ENCODE peak calls at places on chromosomes 12 and 14, in five cellular contexts. A is thoracic aorta, H is IMR-90, L is bronchial epithelial cell, R is K562. M is an unnamed sample.

GRCh38 chr12:91704446-91704845 is 441.2 kb downstream of the BTG1 start:
- DNase-seq in A (no peak), H (peak), L (peak), R (no peak), M (peak)

GRCh38 chr12:118714051-118714460 is 267.3 kb upstream of the SRRM4 start:
- DNase-seq in A (no peak), H (no peak), L (peak), R (peak), M (no peak)

GRCh38 chr12:2680676-2681039 is 114.1 kb upstream of the FKBP4 start:
- DNase-seq in A (no peak), H (no peak), L (no peak), R (no peak), M (no peak)

GRCh38 chr12:388547-389137 is 478 bp downstream of the KDM5A start:
- DNase-seq in A (no peak), H (peak), L (peak), R (peak), M (peak)

GRCh38 chr14:54699087-54699530 is 132.2 kb downstream of the SAMD4A start:
- DNase-seq in A (no peak), H (no peak), L (no peak), R (no peak), M (no peak)

GRCh38 chr14:32307881-32308582 is 21.1 kb upstream of the AKAP6 start:
- DNase-seq in A (no peak), H (no peak), L (peak), R (no peak), M (no peak)

GRCh38 chr12:6430990-6431353 is 13.8 kb upstream of the CD27 start:
- DNase-seq in A (no peak), H (peak), L (peak), R (no peak), M (peak)

GRCh38 chr14:30906752-30907658 is 32.6 kb downstream of the COCH start:
- DNase-seq in A (no peak), H (peak), L (peak), R (no peak), M (peak)

GRCh38 chr12:57836442-57837375 is 9.8 kb downstream of the CTDSP2 start:
- DNase-seq in A (no peak), H (peak), L (peak), R (no peak), M (peak)

GRCh38 chr12:23204933-23205778 is 580.2 kb downstream of the ETNK1 start:
- DNase-seq in A (no peak), H (peak), L (peak), R (peak), M (peak)

GRCh38 chr12:96534339-96534738 is 45.0 kb downstream of the CFAP54 start:
- DNase-seq in A (no peak), H (no peak), L (peak), R (no peak), M (no peak)

GRCh38 chr14:104341532-104342434 is 203.4 kb downstream of the KIF26A start:
- DNase-seq in A (no peak), H (no peak), L (no peak), R (peak), M (peak)

GRCh38 chr14:99945732-99946651 is 119.2 kb upstream of the EVL start:
- DNase-seq in A (no peak), H (peak), L (no peak), R (no peak), M (no peak)
- H3K4me3 ChIP-seq in A (peak), H (no peak), L (no peak), R (no peak), M (no peak)

GRCh38 chr12:93877446-93877845 is 200.3 kb downstream of the CRADD start:
- DNase-seq in A (no peak), H (no peak), L (no peak), R (no peak), M (no peak)
- TF ChIP-seq CTCF in A (no peak), H (no peak), L (no peak), R (no peak), M (peak)

DNA sequence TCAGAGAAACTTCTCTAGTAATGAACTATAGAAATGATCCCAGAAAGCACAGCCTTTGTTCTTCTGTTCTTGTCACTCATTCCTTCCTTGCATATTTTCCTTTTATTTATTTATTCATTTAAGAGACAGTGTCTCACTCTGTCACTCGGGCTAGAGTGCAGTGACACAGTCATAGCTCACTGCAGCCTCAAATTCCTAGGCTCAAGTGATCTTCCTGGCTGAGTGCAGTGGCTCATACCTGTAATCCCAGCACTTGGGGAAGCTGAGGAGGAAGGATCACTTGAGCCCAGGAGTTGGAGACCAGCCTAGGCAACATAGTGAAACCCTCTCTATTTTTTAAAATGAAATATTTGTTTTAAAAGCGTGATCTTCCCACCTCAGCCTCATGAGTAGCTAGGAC is 11.5 kb downstream of the TECPR2 start:
- DNase-seq in A (no peak), H (no peak), L (no peak), R (no peak), M (no peak)
- H3K4me3 ChIP-seq in A (no peak), H (no peak), L (no peak), R (no peak), M (no peak)

GRCh38 chr14:22434030-22434429 is 155.0 kb downstream of the DAD1 start:
- DNase-seq in A (no peak), H (no peak), L (no peak), R (no peak), M (no peak)
- TF ChIP-seq CTCF in A (no peak), H (no peak), L (no peak), R (peak), M (peak)

GRCh38 chr12:32544893-32545292 is 134.2 kb upstream of the DNM1L start:
- DNase-seq in A (no peak), H (no peak), L (no peak), R (no peak), M (no peak)

GRCh38 chr12:32546272-32546671 is 132.8 kb upstream of the DNM1L start:
- DNase-seq in A (no peak), H (no peak), L (no peak), R (no peak), M (no peak)

GRCh38 chr12:32545413-32545970 is 133.6 kb upstream of the DNM1L start:
- DNase-seq in A (no peak), H (no peak), L (no peak), R (no peak), M (no peak)

GRCh38 chr12:32541754-32542374 is 137.2 kb upstream of the DNM1L start:
- DNase-seq in A (no peak), H (no peak), L (no peak), R (no peak), M (peak)

DNA sequence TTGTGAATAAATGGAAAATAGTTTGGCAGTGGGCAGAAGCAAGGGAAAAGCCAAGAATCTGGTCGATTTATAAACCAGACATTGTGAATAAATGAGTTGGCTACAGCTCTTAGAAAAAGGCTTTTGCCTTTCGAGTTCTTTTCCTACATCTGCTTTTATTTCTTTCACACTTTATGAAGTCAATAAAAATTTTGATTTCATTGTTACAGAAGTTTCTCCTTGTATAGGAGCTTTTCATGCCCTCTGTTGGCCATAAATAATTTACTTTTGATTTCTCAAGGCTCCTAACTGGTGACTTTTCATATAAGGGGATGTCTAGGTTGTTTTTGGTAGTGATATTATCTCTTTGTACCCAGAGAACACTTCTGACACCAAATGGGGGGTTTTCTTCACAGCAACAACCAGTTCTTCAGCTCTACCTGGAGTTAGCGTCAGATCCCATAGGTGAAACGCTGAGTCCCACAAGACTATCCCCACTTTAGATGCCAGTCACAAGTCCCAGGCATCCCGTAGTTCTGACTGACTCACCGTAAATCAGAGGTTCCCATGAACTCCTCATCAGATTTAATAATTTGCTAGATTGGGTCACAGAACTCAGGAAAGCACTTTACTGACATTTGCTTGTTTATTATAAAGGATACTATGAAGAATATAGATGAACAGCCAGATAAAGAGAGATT is 136.4 kb upstream of the DNM1L start:
- DNase-seq in A (no peak), H (no peak), L (no peak), R (no peak), M (no peak)
- H3K4me3 ChIP-seq in A (peak), H (no peak), L (no peak), R (no peak), M (no peak)

GRCh38 chr14:79663453-79663852 is 547.9 kb downstream of the DIO2 start:
- DNase-seq in A (no peak), H (no peak), L (no peak), R (no peak), M (no peak)

GRCh38 chr14:79665556-79665955 is 545.7 kb downstream of the DIO2 start:
- DNase-seq in A (no peak), H (no peak), L (no peak), R (no peak), M (no peak)

GRCh38 chr14:79670811-79671210 is 540.5 kb downstream of the DIO2 start:
- DNase-seq in A (no peak), H (no peak), L (no peak), R (no peak), M (no peak)

GRCh38 chr14:79668941-79669340 is 542.4 kb downstream of the DIO2 start:
- DNase-seq in A (no peak), H (no peak), L (no peak), R (no peak), M (no peak)
- TF ChIP-seq CTCF in A (no peak), H (no peak), L (no peak), R (no peak), M (no peak)

GRCh38 chr12:49953961-49954835 is 3.7 kb downstream of the AQP2 start:
- DNase-seq in A (no peak), H (no peak), L (no peak), R (no peak), M (no peak)
- H3K4me3 ChIP-seq in A (no peak), H (no peak), L (no peak), R (no peak), M (no peak)

DNA sequence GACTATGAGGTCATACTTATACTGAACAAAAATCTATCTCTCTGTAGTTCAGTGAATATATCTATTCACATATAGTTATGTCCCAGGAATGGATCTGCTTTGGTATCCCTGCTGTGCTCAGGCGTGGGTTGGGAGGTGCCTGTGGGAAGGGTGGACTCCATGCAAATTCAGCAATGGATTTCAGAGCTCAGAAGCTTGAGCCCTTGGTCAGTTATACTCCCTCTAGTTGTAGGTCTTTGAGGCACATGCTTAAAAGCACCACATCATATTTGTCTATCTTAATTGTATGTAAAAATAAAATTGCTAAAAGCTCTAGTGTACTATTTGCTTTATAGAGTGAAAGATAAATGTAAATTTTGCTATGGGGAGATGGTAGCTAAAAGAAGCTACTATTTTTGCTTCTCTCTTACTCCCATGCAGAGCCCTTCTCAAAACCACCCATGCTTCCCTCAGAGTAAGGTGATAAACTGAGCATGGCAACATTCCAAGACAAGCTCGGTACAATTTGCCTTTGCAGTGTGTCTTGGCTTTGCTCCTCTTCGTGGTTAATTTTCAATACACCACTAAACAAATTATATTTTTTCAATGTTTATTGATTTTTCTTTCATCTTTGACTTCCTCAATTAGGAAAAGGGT is 54.9 kb downstream of the SLC16A7 start:
- DNase-seq in A (no peak), H (peak), L (no peak), R (no peak), M (peak)
- TF ChIP-seq CTCF in A (no peak), H (no peak), L (no peak), R (no peak), M (peak)

GRCh38 chr14:92510972-92511371 is 2.6 kb upstream of the RIN3 start:
- DNase-seq in A (no peak), H (no peak), L (no peak), R (no peak), M (no peak)
- H3K4me3 ChIP-seq in A (no peak), H (no peak), L (no peak), R (no peak), M (no peak)

GRCh38 chr12:46674818-46675217 is 151.0 kb downstream of the SLC38A4 start:
- DNase-seq in A (no peak), H (no peak), L (peak), R (no peak), M (no peak)

GRCh38 chr12:46674126-46674525 is 151.7 kb downstream of the SLC38A4 start:
- DNase-seq in A (no peak), H (no peak), L (peak), R (no peak), M (no peak)

GRCh38 chr12:46676797-46677520 is 148.8 kb downstream of the SLC38A4 start:
- DNase-seq in A (no peak), H (no peak), L (peak), R (no peak), M (no peak)

GRCh38 chr12:46676396-46676795 is 149.4 kb downstream of the SLC38A4 start:
- DNase-seq in A (no peak), H (no peak), L (peak), R (no peak), M (no peak)

GRCh38 chr12:46675736-46676135 is 150.1 kb downstream of the SLC38A4 start:
- DNase-seq in A (no peak), H (peak), L (peak), R (peak), M (peak)
- TF ChIP-seq CTCF in A (peak), H (peak), L (peak), R (peak), M (peak)